ENCODE peak calls at places on chromosome 17, in eight cellular contexts. A, F, R, Z, Y, J, E and H are unnamed samples.
A peak's percentile ranks its signal among the peaks of the same experiment; 100 is the strongest.

GRCh38 chr17:8062435-8062806 is 23.6 kb downstream of the ALOX15B start:
- DNase-seq in Z (peak; percentile 29), F (peak; percentile 58), Y (no peak), A (no peak), E (no peak), R (no peak), J (no peak), H (no peak)

GRCh38 chr17:42365136-42365535 is 23.1 kb downstream of the STAT3 start:
- DNase-seq in Y (no peak), A (no peak), R (no peak), F (no peak), E (no peak), Z (peak; percentile 76), J (no peak), H (no peak)

GRCh38 chr17:7438050-7438614 is 1.2 kb upstream of the FGF11 start:
- DNase-seq in J (peak; percentile 61), R (peak; percentile 81), Z (peak; percentile 44), A (peak; percentile 88), E (peak; percentile 53), Y (peak; percentile 51), F (peak; percentile 93), H (no peak)

GRCh38 chr17:3963214-3964201 is 729 bp downstream of the ATP2A3 start:
- DNase-seq in Y (peak; percentile 83), J (peak; percentile 85), A (peak; percentile 52), Z (no peak), E (peak; percentile 51), R (peak; percentile 63), F (peak; percentile 77), H (no peak)

GRCh38 chr17:17822189-17822978 is 14.4 kb downstream of the SREBF1 start:
- DNase-seq in Y (no peak), R (peak; percentile 81), J (no peak), Z (peak; percentile 59), E (peak; percentile 68), F (no peak), A (no peak), H (peak; percentile 68)

GRCh38 chr17:41932821-41933389 is 2.5 kb downstream of the ODAD4 start:
- DNase-seq in A (no peak), Z (no peak), Y (no peak), E (no peak), R (no peak), J (no peak), F (no peak), H (no peak)

GRCh38 chr17:49977463-49978389 is 8.7 kb downstream of the DLX4 start:
- DNase-seq in A (no peak), Y (no peak), J (no peak), E (no peak), R (no peak), Z (no peak), F (peak; percentile 82), H (no peak)

GRCh38 chr17:21042434-21043295 is at the start of gene USP22:
- DNase-seq in A (peak; percentile 66), R (no peak), J (no peak), F (peak; percentile 100), Y (no peak), Z (no peak), E (peak; percentile 31), H (no peak)

GRCh38 chr17:7445011-7445927 is at the start of gene CHRNB1:
- DNase-seq in J (peak; percentile 46), E (peak; percentile 78), A (peak; percentile 96), F (peak; percentile 98), Z (peak; percentile 57), Y (peak; percentile 38), R (peak; percentile 81), H (peak; percentile 57)

GRCh38 chr17:6823011-6823442 is 8.5 kb downstream of the TEKT1 start:
- DNase-seq in Y (no peak), Z (peak; percentile 57), A (no peak), R (no peak), F (no peak), E (no peak), J (no peak), H (no peak)

GRCh38 chr17:67549787-67550186 is 167.9 kb upstream of the NOL11 start:
- DNase-seq in Z (no peak), A (no peak), E (no peak), Y (no peak), F (peak; percentile 40), R (no peak), J (no peak), H (no peak)

GRCh38 chr17:78865682-78866390 is 25.2 kb upstream of the USP36 start:
- DNase-seq in A (peak; percentile 88), F (peak; percentile 99), E (peak; percentile 89), J (peak; percentile 56), Z (peak; percentile 85), Y (peak; percentile 40), R (peak; percentile 81), H (peak; percentile 91)

GRCh38 chr17:68449021-68449739 is 8.1 kb downstream of the WIPI1 start:
- DNase-seq in Y (no peak), J (no peak), A (no peak), R (no peak), E (no peak), Z (no peak), F (no peak), H (no peak)

GRCh38 chr17:67221062-67221998 is 23.7 kb downstream of the HELZ start:
- DNase-seq in E (no peak), Z (peak; percentile 54), F (peak; percentile 69), R (no peak), A (peak; percentile 39), J (no peak), Y (peak; percentile 17), H (no peak)

GRCh38 chr17:43979011-43979410 is 25.3 kb upstream of the PYY start:
- DNase-seq in A (no peak), R (no peak), Y (no peak), F (no peak), J (no peak), E (no peak), Z (no peak), H (no peak)

GRCh38 chr17:55443904-55444303 is 22.3 kb upstream of the MMD start:
- DNase-seq in Y (no peak), Z (no peak), E (no peak), A (no peak), J (no peak), F (no peak), R (no peak), H (no peak)

GRCh38 chr17:55448681-55449080 is 27.0 kb upstream of the MMD start:
- DNase-seq in F (no peak), R (no peak), A (no peak), J (no peak), Z (peak; percentile 92), Y (no peak), E (no peak), H (no peak)

GRCh38 chr17:55450232-55450631 is 28.6 kb upstream of the MMD start:
- DNase-seq in Z (no peak), J (no peak), R (no peak), A (no peak), F (no peak), Y (no peak), E (no peak), H (no peak)

GRCh38 chr17:55444471-55445441 is 23.1 kb upstream of the MMD start:
- DNase-seq in Y (no peak), A (peak; percentile 13), J (no peak), F (no peak), Z (peak; percentile 68), R (no peak), E (no peak), H (no peak)

GRCh38 chr17:55446581-55447205 is 25.1 kb upstream of the MMD start:
- DNase-seq in E (no peak), F (no peak), Z (peak; percentile 50), Y (no peak), J (no peak), R (no peak), A (no peak), H (no peak)
- H3K4me1 ChIP-seq in E (no peaks in the 10 kb centered on the region), F (peaks cover 20% of the 10 kb centered on the region), Z (peaks cover 16% of the 10 kb centered on the region), Y (no peaks in the 10 kb centered on the region), J (no peaks in the 10 kb centered on the region), R (no peaks in the 10 kb centered on the region), A (peaks cover 32% of the 10 kb centered on the region), H (no peaks in the 10 kb centered on the region)

GRCh38 chr17:72462396-72462795 is 341.6 kb downstream of the SOX9 start:
- DNase-seq in Y (no peak), R (no peak), Z (no peak), J (no peak), E (no peak), A (no peak), F (no peak), H (no peak)

GRCh38 chr17:72463287-72464102 is 342.7 kb downstream of the SOX9 start:
- DNase-seq in E (peak; percentile 59), F (no peak), Z (no peak), A (no peak), Y (no peak), R (no peak), J (no peak), H (no peak)

GRCh38 chr17:72462814-72463213 is 342.0 kb downstream of the SOX9 start:
- DNase-seq in F (no peak), R (no peak), J (no peak), Z (no peak), A (no peak), Y (no peak), E (no peak), H (no peak)

GRCh38 chr17:72460711-72461110 is 339.9 kb downstream of the SOX9 start:
- DNase-seq in J (no peak), Z (no peak), A (no peak), F (no peak), Y (no peak), E (peak; percentile 35), R (no peak), H (no peak)

DNA sequence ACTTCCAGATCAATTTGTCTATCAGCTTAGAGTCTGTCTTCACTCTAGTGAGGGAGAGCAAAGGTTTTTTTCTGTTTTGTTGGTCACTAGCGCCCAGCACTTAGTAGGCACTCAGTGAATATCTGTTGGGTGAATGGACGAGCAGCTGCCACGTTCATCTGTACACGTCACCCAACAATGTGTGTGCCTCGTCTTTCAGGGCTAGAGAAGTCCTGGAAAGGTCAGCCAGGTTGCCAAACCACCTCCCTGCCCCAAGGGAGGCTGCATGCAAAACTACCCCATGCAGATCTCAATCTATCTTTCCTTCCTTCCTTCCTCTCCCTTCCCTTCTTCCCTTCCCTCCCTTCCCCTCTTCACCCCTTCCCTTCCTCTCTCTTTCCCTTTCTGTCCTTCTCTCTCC is 340.9 kb downstream of the SOX9 start:
- DNase-seq in E (no peak), J (no peak), A (no peak), Z (no peak), Y (no peak), R (no peak), F (no peak), H (no peak)
- H3K4me1 ChIP-seq in E (peaks cover 18% of the 10 kb centered on the region), J (no peaks in the 10 kb centered on the region), A (peaks cover 12% of the 10 kb centered on the region), Z (peaks cover 30% of the 10 kb centered on the region), Y (no peaks in the 10 kb centered on the region), R (peaks cover 4% of the 10 kb centered on the region), F (no peaks in the 10 kb centered on the region), H (no peaks in the 10 kb centered on the region)

GRCh38 chr17:77472837-77473214 is 332.1 kb downstream of the SEC14L1 start:
- DNase-seq in R (no peak), E (no peak), Y (no peak), J (no peak), F (no peak), A (no peak), Z (peak; percentile 46), H (no peak)
- H3K4me1 ChIP-seq in R (peaks cover 90% of the 10 kb centered on the region), E (peaks cover 82% of the 10 kb centered on the region), Y (peaks cover 99% of the 10 kb centered on the region), J (peaks cover 98% of the 10 kb centered on the region), F (peaks cover 26% of the 10 kb centered on the region), A (peaks cover 80% of the 10 kb centered on the region), Z (peaks cover 73% of the 10 kb centered on the region), H (peaks cover 51% of the 10 kb centered on the region)

DNA sequence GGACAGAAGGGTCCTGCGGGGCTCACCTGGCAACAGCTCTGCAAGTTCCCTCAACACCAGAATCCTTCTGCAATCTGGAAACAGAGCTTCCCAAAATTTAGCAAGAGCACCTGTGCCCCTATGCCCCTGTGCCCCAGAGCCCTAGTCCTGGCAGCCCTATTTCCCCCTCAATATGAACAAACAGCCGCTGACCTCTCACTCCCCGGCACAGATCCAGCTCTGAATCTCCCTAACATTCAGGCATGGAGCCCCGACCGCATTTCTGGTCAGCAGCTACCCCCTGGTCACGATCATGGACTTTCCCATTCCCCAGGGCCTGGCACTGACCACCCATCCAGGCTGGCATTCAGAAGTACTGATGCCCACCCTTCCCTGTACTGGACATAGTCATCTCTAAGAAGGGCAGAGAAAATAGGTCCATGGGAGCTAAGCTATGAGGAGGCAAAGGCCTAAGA is 110.8 kb upstream of the SMURF2 start:
- DNase-seq in F (no peak), Z (no peak), R (no peak), Y (no peak), E (no peak), J (no peak), A (no peak), H (no peak)
- H3K4me1 ChIP-seq in F (peaks cover 4% of the 10 kb centered on the region), Z (peaks cover 23% of the 10 kb centered on the region), R (peaks cover 52% of the 10 kb centered on the region), Y (peaks cover 10% of the 10 kb centered on the region), E (peaks cover 13% of the 10 kb centered on the region), J (peaks cover 10% of the 10 kb centered on the region), A (peaks cover 12% of the 10 kb centered on the region), H (peaks cover 2% of the 10 kb centered on the region)